ENCODE peak calls at places on chromosomes 3 and 15, in five cellular contexts. E, J, Y, M and O are unnamed samples.

GRCh38 chr3:114351123-114351821 is 57.4 kb downstream of the TIGIT start:
- DNase-seq in J (no peak), E (no peak), Y (no peak), M (no peak), O (no peak)

GRCh38 chr3:55626284-55626675 is 139.2 kb upstream of the WNT5A start:
- DNase-seq in M (no peak), E (no peak), Y (no peak), J (no peak), O (no peak)

GRCh38 chr3:27219127-27219860 is 149.9 kb downstream of the NEK10 start:
- DNase-seq in M (no peak), Y (no peak), J (no peak), E (no peak), O (no peak)

GRCh38 chr15:52414936-52415335 is 113.7 kb downstream of the MYO5A start:
- DNase-seq in Y (no peak), E (no peak), M (no peak), J (no peak), O (no peak)

GRCh38 chr3:39294446-39295183 is 14.8 kb upstream of the CX3CR1 start:
- DNase-seq in M (peak; percentile 69), J (no peak), E (no peak), Y (no peak), O (no peak)

GRCh38 chr3:188082040-188082439 is 71.9 kb upstream of the LPP start:
- DNase-seq in Y (no peak), J (no peak), E (peak; percentile 64), M (no peak), O (no peak)

GRCh38 chr3:78281381-78281780 is 1241.5 kb downstream of the ROBO2 start:
- DNase-seq in E (no peak), Y (no peak), M (no peak), J (no peak), O (no peak)

GRCh38 chr3:46858996-46859710 is 4.1 kb downstream of the MYL3 start:
- DNase-seq in E (no peak), J (no peak), Y (peak; percentile 38), M (no peak), O (no peak)

GRCh38 chr3:52763466-52763865 is 7.3 kb downstream of the NEK4 start:
- DNase-seq in E (peak; percentile 2), M (no peak), J (no peak), Y (no peak), O (no peak)

GRCh38 chr3:57434041-57434440 is 110.1 kb downstream of the DNAH12 start:
- DNase-seq in M (no peak), Y (no peak), J (no peak), E (peak; percentile 49), O (no peak)

GRCh38 chr15:64991536-64992135 is 1.9 kb upstream of the SPG21 start:
- DNase-seq in M (no peak), J (no peak), Y (no peak), E (peak; percentile 62), O (no peak)

GRCh38 chr3:132561003-132561402 is 36.1 kb upstream of the ACKR4 start:
- DNase-seq in E (no peak), J (no peak), Y (no peak), M (no peak), O (no peak)

GRCh38 chr15:79090487-79091203 is at the start of gene RASGRF1:
- DNase-seq in Y (peak; percentile 33), E (no peak), J (no peak), M (no peak), O (no peak)

GRCh38 chr3:130773371-130773770 is 26.7 kb upstream of the PIK3R4 start:
- DNase-seq in E (no peak), M (no peak), Y (no peak), J (no peak), O (no peak)

GRCh38 chr3:178602864-178603263 is 66.6 kb downstream of the KCNMB2 start:
- DNase-seq in M (no peak), E (no peak), J (no peak), Y (no peak), O (no peak)

GRCh38 chr3:169085827-169086226 is 577.7 kb downstream of the MECOM start:
- DNase-seq in J (no peak), E (peak; percentile 94), Y (no peak), M (no peak), O (no peak)

GRCh38 chr15:44719293-44719999 is 8.1 kb downstream of the B2M start:
- DNase-seq in Y (no peak), E (peak; percentile 70), J (peak; percentile 57), M (peak; percentile 88), O (no peak)

GRCh38 chr3:15079083-15079482 is 14.0 kb upstream of the MRPS25 start:
- DNase-seq in J (no peak), Y (no peak), M (no peak), E (no peak), O (no peak)

GRCh38 chr3:156787926-156788663 is 38.1 kb upstream of the LEKR1 start:
- DNase-seq in E (peak; percentile 85), J (no peak), Y (no peak), M (no peak), O (no peak)

GRCh38 chr3:171850324-171850697 is 7.2 kb downstream of the TMEM212 start:
- DNase-seq in M (no peak), E (no peak), J (no peak), Y (no peak), O (no peak)

GRCh38 chr3:196498297-196498696 is 5.3 kb downstream of the RNF168 start:
- DNase-seq in Y (no peak), E (no peak), M (no peak), J (no peak), O (no peak)

GRCh38 chr3:76044601-76045600 is 259.6 kb upstream of the ZNF717 start:
- DNase-seq in J (no peak), M (no peak), E (peak; percentile 67), Y (no peak), O (no peak)